ENCODE peak calls at places on chromosomes 3 and 15, in ten cellular contexts. Y is AG08395; P is activated naive CD8-positive, alpha-beta T cell treated with anti-CD3 and anti-CD28 coated beads, Interleukin-2, amount 10 ng/mL, durations not matched to agents 7 days and 5 days; B is Caki2; C is foreskin fibroblast; Q is A172; D is ACHN; L is CD8-positive, alpha-beta memory T cell; X is RWPE1; V is NCI-H1092. U is an unnamed sample.

GRCh38 chr15:91465696-91466095 is 365.6 kb downstream of the SV2B start:
- DNase-seq in D (no peak), B (no peak), P (no peak), L (no peak), Q (no peak), X (peak), C (no peak), V (no peak), Y (no peak), U (no peak)

GRCh38 chr3:76199382-76199781 is 414.0 kb upstream of the ZNF717 start:
- DNase-seq in Y (peak), C (no peak), P (no peak), X (no peak), Q (no peak), V (no peak), B (no peak), D (no peak), L (no peak), U (no peak)

GRCh38 chr15:39095218-39095879 is 485.5 kb upstream of the THBS1 start:
- DNase-seq in L (no peak), P (no peak), X (no peak), Y (no peak), D (no peak), Q (no peak), V (no peak), C (no peak), B (no peak), U (no peak)

GRCh38 chr3:44865272-44866005 is 3.7 kb downstream of the TMEM42 start:
- DNase-seq in Y (no peak), V (peak), L (no peak), D (no peak), B (no peak), Q (no peak), C (peak), X (no peak), P (peak), U (no peak)

GRCh38 chr3:128489860-128490649 is 2.9 kb downstream of the GATA2 start:
- DNase-seq in P (peak), L (no peak), Q (no peak), V (no peak), D (peak), B (no peak), Y (peak), C (peak), X (no peak), U (no peak)

GRCh38 chr3:70501596-70501995 is 189.2 kb upstream of the MDFIC2 start:
- DNase-seq in L (no peak), Q (no peak), B (no peak), V (no peak), X (no peak), Y (no peak), D (no peak), P (no peak), C (no peak), U (no peak)

GRCh38 chr15:81074773-81075172 is 59.3 kb upstream of the CFAP161 start:
- DNase-seq in X (no peak), V (no peak), B (no peak), L (no peak), Y (no peak), Q (no peak), C (no peak), D (no peak), P (no peak), U (no peak)

GRCh38 chr3:105611304-105612192 is 244.8 kb downstream of the ALCAM start:
- DNase-seq in C (no peak), V (no peak), B (no peak), P (no peak), X (peak), D (no peak), Y (no peak), Q (no peak), L (no peak), U (peak)

GRCh38 chr3:129040579-129041300 is 19.8 kb upstream of the GP9 start:
- DNase-seq in D (no peak), Y (no peak), P (no peak), Q (no peak), V (no peak), C (no peak), B (no peak), L (no peak), X (no peak), U (no peak)

GRCh38 chr3:46960081-46960701 is 16.4 kb downstream of the CCDC12 start:
- DNase-seq in Y (peak), Q (no peak), D (no peak), X (peak), V (no peak), C (peak), B (no peak), L (no peak), P (no peak), U (no peak)

GRCh38 chr15:80594091-80594889 is 100.8 kb upstream of the ABHD17C start:
- DNase-seq in L (no peak), Y (no peak), Q (no peak), V (no peak), D (no peak), B (no peak), P (no peak), X (no peak), C (no peak), U (no peak)

GRCh38 chr3:167110906-167111305 is 269.2 kb downstream of the ZBBX start:
- DNase-seq in B (peak), L (no peak), V (no peak), D (peak), Q (peak), C (no peak), X (peak), P (no peak), Y (no peak), U (no peak)

GRCh38 chr15:55221090-55222011 is 24.6 kb upstream of the RSL24D1 start:
- DNase-seq in P (peak), X (peak), C (peak), D (peak), V (no peak), B (peak), Q (peak), Y (peak), L (peak), U (no peak)

GRCh38 chr3:106518516-106518915 is 649.7 kb upstream of the CBLB start:
- DNase-seq in Y (peak), X (peak), V (no peak), B (peak), Q (peak), P (no peak), D (no peak), L (no peak), C (peak), U (peak)

GRCh38 chr3:14803101-14803980 is 15.4 kb upstream of the FGD5 start:
- DNase-seq in P (no peak), X (no peak), C (no peak), B (peak), D (no peak), L (no peak), Y (peak), V (no peak), Q (peak), U (peak)

GRCh38 chr3:158768881-158769518 is 32.9 kb upstream of the MFSD1 start:
- DNase-seq in C (peak), L (no peak), P (no peak), Q (peak), V (no peak), D (peak), Y (peak), X (peak), B (peak), U (peak)

GRCh38 chr3:147758786-147759185 is 349.6 kb downstream of the ZIC1 start:
- DNase-seq in Q (no peak), P (no peak), Y (peak), V (no peak), X (no peak), L (no peak), D (no peak), C (no peak), B (no peak), U (no peak)